ENCODE peak calls at places on chromosomes 6 and 20, in four cellular contexts. One of them, this sample, is unnamed.
A peak's percentile ranks its signal among the peaks of the same experiment; 100 is the strongest.

GRCh38 chr6:127554435-127555006 is 22.5 kb upstream of the C6orf58 start:
- DNase-seq in endothelial cell of umbilical vein: peak; percentile 27
- DNase-seq in tibial nerve: no peak
- DNase-seq in H1: no peak
- DNase-seq in this sample: no peak

GRCh38 chr6:56890683-56891429 is 64.1 kb upstream of the BEND6 start:
- DNase-seq in H1: no peak
- DNase-seq in tibial nerve: no peak
- DNase-seq in endothelial cell of umbilical vein: peak; percentile 71
- DNase-seq in this sample: no peak

GRCh38 chr20:15176929-15177328 is 839.5 kb upstream of the FLRT3 start:
- DNase-seq in endothelial cell of umbilical vein: no peak
- DNase-seq in tibial nerve: no peak
- DNase-seq in H1: no peak
- DNase-seq in this sample: no peak

GRCh38 chr6:14066782-14067406 is 50.7 kb upstream of the CD83 start:
- DNase-seq in H1: no peak
- DNase-seq in tibial nerve: no peak
- DNase-seq in endothelial cell of umbilical vein: peak; percentile 61
- DNase-seq in this sample: no peak

GRCh38 chr6:167791036-167791779 is 35.5 kb upstream of the AFDN start:
- DNase-seq in H1: no peak
- DNase-seq in endothelial cell of umbilical vein: no peak
- DNase-seq in tibial nerve: no peak
- DNase-seq in this sample: no peak

GRCh38 chr6:117783280-117783679 is 108.0 kb downstream of the NUS1 start:
- DNase-seq in H1: no peak
- DNase-seq in tibial nerve: no peak
- DNase-seq in endothelial cell of umbilical vein: no peak
- DNase-seq in this sample: no peak

GRCh38 chr6:12238191-12238590 is 52.0 kb upstream of the EDN1 start:
- DNase-seq in endothelial cell of umbilical vein: no peak
- DNase-seq in H1: no peak
- DNase-seq in tibial nerve: no peak
- DNase-seq in this sample: no peak

GRCh38 chr6:125957845-125958244 is 1.3 kb downstream of the HINT3 start:
- DNase-seq in tibial nerve: no peak
- DNase-seq in endothelial cell of umbilical vein: peak; percentile 66
- DNase-seq in H1: no peak
- DNase-seq in this sample: no peak

GRCh38 chr6:37171141-37171969 is 1.4 kb downstream of the PIM1 start:
- DNase-seq in tibial nerve: peak; percentile 43
- DNase-seq in H1: no peak
- DNase-seq in endothelial cell of umbilical vein: peak; percentile 48
- DNase-seq in this sample: no peak

GRCh38 chr6:10210052-10210451 is 204.8 kb downstream of the TFAP2A start:
- DNase-seq in tibial nerve: no peak
- DNase-seq in H1: no peak
- DNase-seq in endothelial cell of umbilical vein: no peak
- DNase-seq in this sample: no peak

GRCh38 chr20:41340327-41341055 is at the start of gene LPIN3:
- DNase-seq in endothelial cell of umbilical vein: peak; percentile 47
- DNase-seq in H1: peak; percentile 81
- DNase-seq in tibial nerve: peak; percentile 90
- DNase-seq in this sample: no peak

GRCh38 chr20:54468082-54468481 is 7.3 kb upstream of the DOK5 start:
- DNase-seq in endothelial cell of umbilical vein: no peak
- DNase-seq in tibial nerve: no peak
- DNase-seq in H1: no peak
- DNase-seq in this sample: no peak

GRCh38 chr6:163577404-163577803 is 162.9 kb downstream of the QKI start:
- DNase-seq in endothelial cell of umbilical vein: no peak
- DNase-seq in H1: no peak
- DNase-seq in tibial nerve: no peak
- DNase-seq in this sample: no peak

GRCh38 chr20:40639956-40640355 is 49.1 kb downstream of the MAFB start:
- DNase-seq in endothelial cell of umbilical vein: no peak
- DNase-seq in tibial nerve: no peak
- DNase-seq in H1: no peak
- DNase-seq in this sample: no peak

GRCh38 chr20:61521680-61522420 is 269.8 kb downstream of the CDH4 start:
- DNase-seq in endothelial cell of umbilical vein: no peak
- DNase-seq in H1: no peak
- DNase-seq in tibial nerve: no peak
- DNase-seq in this sample: no peak

GRCh38 chr6:105459049-105459448 is 56.2 kb upstream of the PREP start:
- DNase-seq in tibial nerve: no peak
- DNase-seq in endothelial cell of umbilical vein: peak; percentile 22
- DNase-seq in H1: no peak
- DNase-seq in this sample: no peak

GRCh38 chr6:169445227-169445626 is 191.6 kb upstream of the THBS2 start:
- DNase-seq in tibial nerve: no peak
- DNase-seq in endothelial cell of umbilical vein: no peak
- DNase-seq in H1: no peak
- DNase-seq in this sample: no peak

GRCh38 chr6:128361378-128361777 is 159.0 kb downstream of the PTPRK start:
- DNase-seq in endothelial cell of umbilical vein: no peak
- DNase-seq in tibial nerve: no peak
- DNase-seq in H1: no peak
- DNase-seq in this sample: no peak

GRCh38 chr20:37178839-37179670 is at the start of the genes MROH8 and RPN2:
- DNase-seq in tibial nerve: peak; percentile 96
- DNase-seq in endothelial cell of umbilical vein: peak; percentile 99
- DNase-seq in H1: peak; percentile 91
- DNase-seq in this sample: peak; percentile 70

GRCh38 chr6:154917941-154918340 is 77.2 kb upstream of the TIAM2 start:
- DNase-seq in H1: no peak
- DNase-seq in tibial nerve: no peak
- DNase-seq in endothelial cell of umbilical vein: no peak
- DNase-seq in this sample: no peak

GRCh38 chr20:6765469-6766058 is 1.9 kb upstream of the BMP2 start:
- DNase-seq in endothelial cell of umbilical vein: peak; percentile 81
- DNase-seq in tibial nerve: no peak
- DNase-seq in H1: no peak
- DNase-seq in this sample: no peak

GRCh38 chr6:90397929-90398674 is 101.5 kb upstream of the BACH2 start:
- DNase-seq in tibial nerve: no peak
- DNase-seq in endothelial cell of umbilical vein: peak; percentile 83
- DNase-seq in H1: no peak
- DNase-seq in this sample: no peak

GRCh38 chr6:158559895-158560786 is at the start of gene TMEM181:
- DNase-seq in tibial nerve: peak; percentile 58
- DNase-seq in H1: no peak
- DNase-seq in endothelial cell of umbilical vein: peak; percentile 80
- DNase-seq in this sample: peak; percentile 9

GRCh38 chr20:20680991-20681508 is 31.4 kb downstream of the RALGAPA2 start:
- DNase-seq in tibial nerve: no peak
- DNase-seq in H1: no peak
- DNase-seq in endothelial cell of umbilical vein: no peak
- DNase-seq in this sample: no peak

GRCh38 chr20:16666272-16666671 is 63.6 kb upstream of the SNRPB2 start:
- DNase-seq in tibial nerve: no peak
- DNase-seq in H1: no peak
- DNase-seq in endothelial cell of umbilical vein: no peak
- DNase-seq in this sample: no peak

GRCh38 chr20:16662462-16662861 is 67.4 kb upstream of the SNRPB2 start:
- DNase-seq in endothelial cell of umbilical vein: no peak
- DNase-seq in tibial nerve: no peak
- DNase-seq in H1: no peak
- DNase-seq in this sample: no peak

GRCh38 chr20:16661738-16662137 is 68.1 kb upstream of the SNRPB2 start:
- DNase-seq in H1: no peak
- DNase-seq in tibial nerve: no peak
- DNase-seq in endothelial cell of umbilical vein: no peak
- DNase-seq in this sample: no peak

GRCh38 chr20:16664031-16664430 is 65.8 kb upstream of the SNRPB2 start:
- DNase-seq in endothelial cell of umbilical vein: no peak
- DNase-seq in tibial nerve: no peak
- DNase-seq in H1: no peak
- DNase-seq in this sample: no peak
- H3K27ac ChIP-seq in endothelial cell of umbilical vein: no peak overlapping the region
- H3K27ac ChIP-seq in tibial nerve: no peak overlapping the region
- H3K27ac ChIP-seq in H1: no peak overlapping the region
- H3K27ac ChIP-seq in this sample: no peak overlapping the region

GRCh38 chr6:160222491-160222890 is 36.1 kb downstream of the SLC22A2 start:
- DNase-seq in H1: no peak
- DNase-seq in endothelial cell of umbilical vein: no peak
- DNase-seq in tibial nerve: no peak
- DNase-seq in this sample: no peak

GRCh38 chr6:160226118-160226541 is 32.5 kb downstream of the SLC22A2 start:
- DNase-seq in tibial nerve: no peak
- DNase-seq in endothelial cell of umbilical vein: no peak
- DNase-seq in H1: no peak
- DNase-seq in this sample: no peak

GRCh38 chr6:160224599-160225237 is 33.9 kb downstream of the SLC22A2 start:
- DNase-seq in H1: no peak
- DNase-seq in endothelial cell of umbilical vein: no peak
- DNase-seq in tibial nerve: no peak
- DNase-seq in this sample: no peak

GRCh38 chr6:160227769-160228161 is 30.9 kb downstream of the SLC22A2 start:
- DNase-seq in endothelial cell of umbilical vein: no peak
- DNase-seq in tibial nerve: no peak
- DNase-seq in H1: no peak
- DNase-seq in this sample: no peak

GRCh38 chr6:160227038-160227768 is 31.4 kb downstream of the SLC22A2 start:
- DNase-seq in endothelial cell of umbilical vein: no peak
- DNase-seq in H1: no peak
- DNase-seq in tibial nerve: no peak
- DNase-seq in this sample: no peak
- TF ChIP-seq POLR2A in endothelial cell of umbilical vein: no peak
- TF ChIP-seq POLR2A in H1: no peak
- TF ChIP-seq POLR2A in tibial nerve: no peak
- TF ChIP-seq POLR2A in this sample: no peak

DNA sequence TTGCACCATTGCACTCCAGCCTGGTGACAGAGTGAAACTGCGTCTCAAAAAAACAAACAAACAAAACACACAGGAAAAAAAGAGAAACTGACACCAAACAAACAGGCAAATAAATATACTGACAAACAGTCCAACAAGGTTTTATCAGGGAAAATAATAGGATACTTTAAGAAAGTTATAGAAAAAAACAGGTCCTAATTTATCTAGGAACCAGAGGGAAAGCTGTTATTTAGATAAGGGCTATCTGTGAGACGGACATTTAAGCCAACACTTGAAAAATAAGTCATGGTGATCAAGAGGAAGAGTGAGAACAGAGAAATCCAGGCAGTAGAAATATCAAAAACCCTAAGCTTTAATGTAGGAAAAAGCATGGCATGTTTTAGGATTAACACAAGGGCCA is 68.9 kb downstream of the FAM217A start:
- DNase-seq in tibial nerve: no peak
- DNase-seq in H1: no peak
- DNase-seq in endothelial cell of umbilical vein: no peak
- DNase-seq in this sample: no peak
- H3K27ac ChIP-seq in tibial nerve: no peak overlapping the region
- H3K27ac ChIP-seq in H1: no peak overlapping the region
- H3K27ac ChIP-seq in endothelial cell of umbilical vein: no peak overlapping the region
- H3K27ac ChIP-seq in this sample: no peak overlapping the region

GRCh38 chr6:30259140-30260035 is 46.2 kb upstream of the TRIM26 start:
- DNase-seq in endothelial cell of umbilical vein: peak; percentile 89
- DNase-seq in tibial nerve: peak; percentile 44
- DNase-seq in H1: peak; percentile 38
- DNase-seq in this sample: no peak
- TF ChIP-seq POLR2A in endothelial cell of umbilical vein: no peak
- TF ChIP-seq POLR2A in tibial nerve: peak; percentile 14
- TF ChIP-seq POLR2A in H1: no peak
- TF ChIP-seq POLR2A in this sample: no peak

DNA sequence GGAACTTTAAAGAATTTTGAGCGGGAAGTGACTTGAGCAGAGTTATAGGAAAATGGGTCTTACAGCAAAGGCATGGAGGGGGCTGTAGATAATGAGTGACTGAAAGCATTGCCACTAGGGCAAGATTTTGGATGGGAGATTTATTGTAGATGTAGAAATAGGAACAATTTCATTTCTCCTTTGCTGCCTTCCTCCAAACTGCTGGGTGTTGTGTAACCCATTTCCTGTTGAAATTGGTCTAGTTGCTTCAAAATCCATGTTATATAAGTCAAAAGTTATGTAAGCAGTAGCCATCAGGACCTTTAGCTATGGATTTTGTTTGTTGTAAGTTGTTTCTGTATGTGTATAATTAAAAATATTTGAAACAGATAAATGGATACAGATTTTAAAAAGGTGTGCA is 11.1 kb downstream of the YWHAB start:
- DNase-seq in endothelial cell of umbilical vein: no peak
- DNase-seq in H1: no peak
- DNase-seq in tibial nerve: no peak
- DNase-seq in this sample: no peak
- H3K27ac ChIP-seq in endothelial cell of umbilical vein: no peak overlapping the region
- H3K27ac ChIP-seq in H1: no peak overlapping the region
- H3K27ac ChIP-seq in tibial nerve: no peak overlapping the region
- H3K27ac ChIP-seq in this sample: no peak overlapping the region

GRCh38 chr6:70398783-70399730 is 14.3 kb upstream of the FAM135A start:
- DNase-seq in endothelial cell of umbilical vein: peak; percentile 49
- DNase-seq in H1: no peak
- DNase-seq in tibial nerve: no peak
- DNase-seq in this sample: no peak
- TF ChIP-seq POLR2A in endothelial cell of umbilical vein: no peak
- TF ChIP-seq POLR2A in H1: no peak
- TF ChIP-seq POLR2A in tibial nerve: no peak
- TF ChIP-seq POLR2A in this sample: no peak

This sample was measured in esophagus squamous epithelium.